ENCODE peak calls at places on chromosome 10, in six cellular contexts. O, S, X, V, J and W are unnamed samples.

GRCh38 chr10:124865676-124866075 is 64.1 kb downstream of the ABRAXAS2 start:
- DNase-seq in O (no peak), S (no peak), X (no peak), V (no peak), J (no peak), W (no peak)

GRCh38 chr10:96789571-96790108 is 42.5 kb upstream of the LCOR start:
- DNase-seq in O (no peak), S (no peak), X (no peak), V (no peak), J (no peak), W (no peak)

GRCh38 chr10:55146032-55146431 is 345.0 kb upstream of the PCDH15 start:
- DNase-seq in O (no peak), S (no peak), X (peak; percentile 1), V (no peak), J (no peak), W (no peak)

GRCh38 chr10:21953585-21954057 is 49.9 kb downstream of the DNAJC1 start:
- DNase-seq in O (no peak), S (no peak), X (no peak), V (no peak), J (no peak), W (no peak)

GRCh38 chr10:104267721-104268690 is 978 bp upstream of the GSTO2 start:
- DNase-seq in O (no peak), S (no peak), X (no peak), V (no peak), J (no peak), W (no peak)

GRCh38 chr10:72297968-72298773 is 24.4 kb downstream of the DDIT4 start:
- DNase-seq in O (peak; percentile 99), S (peak; percentile 95), X (peak; percentile 91), V (peak; percentile 97), J (peak; percentile 78), W (peak; percentile 96)

GRCh38 chr10:3363316-3364070 is 190.9 kb upstream of the PITRM1 start:
- DNase-seq in O (no peak), S (no peak), X (peak; percentile 59), V (no peak), J (no peak), W (no peak)

GRCh38 chr10:63396123-63396719 is 69.6 kb downstream of the JMJD1C start:
- DNase-seq in O (no peak), S (no peak), X (no peak), V (no peak), J (no peak), W (no peak)

GRCh38 chr10:51615764-51616298 is 83.6 kb downstream of the CSTF2T start:
- DNase-seq in O (no peak), S (no peak), X (no peak), V (no peak), J (no peak), W (no peak)

GRCh38 chr10:79153753-79154152 is 85.0 kb downstream of the ZMIZ1 start:
- DNase-seq in O (no peak), S (no peak), X (no peak), V (no peak), J (no peak), W (no peak)

GRCh38 chr10:11560076-11560709 is 51.3 kb downstream of the USP6NL start:
- DNase-seq in O (no peak), S (no peak), X (no peak), V (no peak), J (no peak), W (no peak)

GRCh38 chr10:72097448-72098300 is 9.3 kb upstream of the SPOCK2 start:
- DNase-seq in O (no peak), S (no peak), X (peak; percentile 72), V (no peak), J (no peak), W (no peak)

GRCh38 chr10:73781879-73782748 is at the start of gene CHCHD1:
- DNase-seq in O (peak; percentile 94), S (peak; percentile 95), X (peak; percentile 63), V (peak; percentile 97), J (peak; percentile 90), W (peak; percentile 80)

GRCh38 chr10:62541811-62542210 is 167.6 kb downstream of the ZNF365 start:
- DNase-seq in O (no peak), S (no peak), X (no peak), V (no peak), J (no peak), W (no peak)

GRCh38 chr10:69449841-69450240 is 1.4 kb upstream of the TSPAN15 start:
- DNase-seq in O (peak; percentile 26), S (no peak), X (no peak), V (no peak), J (peak; percentile 25), W (no peak)

GRCh38 chr10:105727131-105727530 is 1086.0 kb downstream of the SORCS3 start:
- DNase-seq in O (no peak), S (no peak), X (no peak), V (no peak), J (no peak), W (no peak)

GRCh38 chr10:20417791-20418190 is 479.3 kb downstream of the NEBL start:
- DNase-seq in O (no peak), S (no peak), X (no peak), V (no peak), J (no peak), W (no peak)

GRCh38 chr10:124197301-124198148 is 104.1 kb upstream of the CHST15 start:
- DNase-seq in O (no peak), S (no peak), X (no peak), V (no peak), J (no peak), W (no peak)

GRCh38 chr10:35872666-35873065 is 230.6 kb upstream of the FZD8 start:
- DNase-seq in O (no peak), S (no peak), X (no peak), V (no peak), J (no peak), W (no peak)

GRCh38 chr10:48526846-48527505 is 77.9 kb downstream of the ARHGAP22 start:
- DNase-seq in O (no peak), S (no peak), X (no peak), V (no peak), J (no peak), W (no peak)

GRCh38 chr10:48527691-48528212 is 77.1 kb downstream of the ARHGAP22 start:
- DNase-seq in O (no peak), S (no peak), X (no peak), V (no peak), J (no peak), W (no peak)

GRCh38 chr10:48525113-48525512 is 79.8 kb downstream of the ARHGAP22 start:
- DNase-seq in O (no peak), S (no peak), X (no peak), V (no peak), J (no peak), W (no peak)

GRCh38 chr10:48526371-48526821 is 78.5 kb downstream of the ARHGAP22 start:
- DNase-seq in O (no peak), S (no peak), X (peak; percentile 66), V (no peak), J (no peak), W (no peak)

DNA sequence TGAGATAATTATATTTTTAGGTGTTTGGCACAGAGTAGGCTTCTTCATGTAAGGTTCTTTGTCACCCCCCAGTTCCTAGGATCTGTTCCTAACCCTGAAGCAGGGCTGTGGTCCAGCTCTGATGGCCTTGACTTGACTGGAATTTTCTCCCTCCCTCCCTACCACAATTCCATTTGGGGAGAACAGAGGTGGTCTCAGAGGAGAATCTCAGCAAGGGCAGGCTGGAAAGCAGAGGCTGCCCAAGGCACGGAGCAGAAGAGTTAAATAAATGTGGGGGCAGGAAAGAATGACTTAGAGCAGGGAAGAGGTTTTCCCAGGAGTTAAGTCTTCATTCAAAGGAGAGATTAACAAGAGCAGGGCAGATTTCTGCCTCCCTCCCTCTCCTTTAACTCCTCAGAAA is 78.9 kb downstream of the ARHGAP22 start:
- DNase-seq in O (no peak), S (no peak), X (no peak), V (no peak), J (no peak), W (no peak)
- H3K27ac ChIP-seq in O (peak overlapping the region; percentile 64), S (peak overlapping the region; percentile 29), X (peak overlapping the region; percentile 92), V (no peak overlapping the region), J (no peak overlapping the region), W (no peak overlapping the region)

DNA sequence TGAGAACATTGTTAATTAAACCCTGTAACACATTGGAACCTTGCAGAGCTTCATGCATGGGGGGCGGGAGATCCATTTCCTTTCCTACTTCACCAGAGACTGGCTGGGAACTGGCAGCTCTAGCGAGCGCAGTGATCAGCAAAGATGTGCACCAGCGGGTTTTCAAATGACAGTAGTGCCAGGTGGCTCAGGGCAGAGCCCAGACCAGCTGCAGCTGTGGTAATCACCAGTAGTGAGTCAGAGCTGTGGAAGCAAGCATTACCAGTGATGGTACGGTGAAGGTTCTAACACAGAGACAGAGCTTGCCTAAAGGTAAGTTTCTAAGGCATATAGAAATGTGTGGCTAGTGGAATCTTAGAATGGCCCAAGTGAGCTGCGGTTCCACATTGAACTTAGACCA is 1009.7 kb upstream of the CELF2 start:
- DNase-seq in O (no peak), S (no peak), X (no peak), V (no peak), J (no peak), W (no peak)
- TF ChIP-seq CTCF in O (no peak), S (no peak), X (no peak), V (no peak), J (no peak), W (no peak)

DNA sequence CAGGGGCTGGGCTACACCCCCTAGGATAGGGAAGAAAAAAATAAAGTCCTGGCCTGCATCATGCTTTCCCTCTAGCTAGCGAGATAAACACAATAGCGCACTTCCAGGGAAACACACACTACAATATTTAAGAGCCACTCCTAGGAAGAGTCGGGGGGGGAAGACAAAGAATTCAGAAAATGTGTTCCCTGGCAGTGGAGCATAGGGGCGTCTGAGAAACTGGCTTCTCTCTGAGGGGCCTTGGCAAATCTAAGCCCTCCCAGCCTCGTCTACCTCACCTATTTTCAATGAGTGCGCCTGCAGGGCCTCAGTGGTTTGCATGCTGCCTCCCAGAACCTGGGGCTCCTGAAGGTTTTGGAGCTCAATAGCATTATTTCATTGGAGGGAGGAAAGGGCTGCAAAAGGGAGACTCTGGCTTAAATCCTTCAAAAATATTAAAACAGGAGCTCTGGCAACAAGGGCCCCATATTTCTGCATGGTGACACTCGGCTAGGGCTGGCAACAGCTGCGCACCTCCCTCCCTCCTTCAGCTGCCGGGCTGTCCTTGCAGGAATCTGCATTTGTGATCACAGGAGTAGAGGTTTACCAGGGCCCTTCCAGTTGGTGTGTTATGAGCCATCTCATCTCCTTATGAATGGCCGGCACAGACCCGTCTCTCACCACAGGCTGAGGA is 10.8 kb downstream of the ANXA11 start:
- DNase-seq in O (no peak), S (no peak), X (no peak), V (no peak), J (no peak), W (no peak)
- H3K27ac ChIP-seq in O (no peak overlapping the region), S (peak overlapping the region; percentile 99), X (no peak overlapping the region), V (peak overlapping the region; percentile 81), J (peak overlapping the region; percentile 7), W (no peak overlapping the region)

GRCh38 chr10:7069706-7070105 is 341.1 kb downstream of the SFMBT2 start:
- DNase-seq in O (no peak), S (no peak), X (no peak), V (no peak), J (no peak), W (no peak)
- TF ChIP-seq CTCF in O (no peak), S (no peak), X (no peak), V (no peak), J (no peak), W (no peak)

DNA sequence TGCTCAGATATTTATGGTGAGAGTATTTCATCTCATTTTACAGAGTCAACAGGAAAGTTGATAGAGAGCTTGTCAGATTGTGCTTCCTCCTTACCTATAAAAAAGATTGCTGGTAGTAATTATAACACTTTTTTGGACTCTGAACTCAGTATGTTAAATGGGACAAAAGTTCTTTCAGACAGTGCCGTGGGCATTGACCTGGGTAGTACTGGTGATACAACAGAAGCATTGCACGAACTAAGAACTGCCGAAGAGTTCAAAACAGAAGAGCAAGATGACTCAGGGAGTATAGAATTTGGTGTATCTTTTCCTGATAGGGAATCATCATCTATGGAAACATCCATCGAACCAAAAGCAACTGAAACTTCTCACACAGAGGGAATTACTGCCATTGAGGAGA is 58.6 kb downstream of the LOXL4 start:
- DNase-seq in O (no peak), S (no peak), X (no peak), V (no peak), J (no peak), W (no peak)
- H3K27ac ChIP-seq in O (no peak overlapping the region), S (no peak overlapping the region), X (no peak overlapping the region), V (no peak overlapping the region), J (no peak overlapping the region), W (no peak overlapping the region)